ENCODE peak calls at places on chromosome 12, in nine cellular contexts. W is ovary; B is Caco-2; A is lower lobe of right lung; C is AG09309; S is adrenal gland; K is left lung; H is adipocyte; Y is CD8-positive, alpha-beta memory T cell. N is an unnamed sample.

GRCh38 chr12:57738661-57739237 is at the start of gene AGAP2:
- DNase-seq in W (no peak), B (no peak), A (no peak), C (no peak), S (no peak), K (no peak), H (no peak), Y (no peak), N (no peak)

GRCh38 chr12:5391638-5392037 is 40.3 kb upstream of the NTF3 start:
- DNase-seq in W (no peak), B (peak), A (no peak), C (peak), S (no peak), K (no peak), H (no peak), Y (no peak), N (no peak)

GRCh38 chr12:12600659-12601058 is 11.0 kb upstream of the CREBL2 start:
- DNase-seq in W (peak), B (no peak), A (peak), C (no peak), S (peak), K (no peak), H (no peak), Y (no peak), N (no peak)

GRCh38 chr12:27549231-27549800 is 25.3 kb downstream of the PPFIBP1 start:
- DNase-seq in W (no peak), B (no peak), A (no peak), C (no peak), S (no peak), K (no peak), H (peak), Y (no peak), N (peak)

GRCh38 chr12:29073631-29074239 is 75.3 kb upstream of the FAR2 start:
- DNase-seq in W (no peak), B (peak), A (no peak), C (peak), S (no peak), K (no peak), H (peak), Y (peak), N (peak)

GRCh38 chr12:93098077-93098476 is 169.0 kb upstream of the EEA1 start:
- DNase-seq in W (peak), B (peak), A (peak), C (no peak), S (peak), K (no peak), H (peak), Y (peak), N (peak)

GRCh38 chr12:56377989-56378316 is 15.3 kb upstream of the APOF start:
- DNase-seq in W (no peak), B (no peak), A (no peak), C (no peak), S (no peak), K (no peak), H (no peak), Y (no peak), N (no peak)

GRCh38 chr12:25553083-25553482 is at the start of gene LMNTD1:
- DNase-seq in W (no peak), B (no peak), A (no peak), C (peak), S (no peak), K (no peak), H (peak), Y (no peak), N (peak)

GRCh38 chr12:116434155-116435065 is 124.8 kb upstream of the MAP1LC3B2 start:
- DNase-seq in W (peak), B (peak), A (peak), C (peak), S (peak), K (peak), H (peak), Y (no peak), N (peak)

GRCh38 chr12:94909609-94910008 is 93.9 kb downstream of the NDUFA12 start:
- DNase-seq in W (no peak), B (no peak), A (no peak), C (no peak), S (no peak), K (no peak), H (no peak), Y (no peak), N (no peak)

GRCh38 chr12:124633269-124633953 is 66.0 kb upstream of the NCOR2 start:
- DNase-seq in W (no peak), B (peak), A (no peak), C (no peak), S (no peak), K (no peak), H (peak), Y (no peak), N (no peak)

GRCh38 chr12:102483466-102483865 is 3.1 kb upstream of the IGF1 start:
- DNase-seq in W (no peak), B (no peak), A (no peak), C (no peak), S (no peak), K (no peak), H (no peak), Y (no peak), N (no peak)

GRCh38 chr12:57456145-57456700 is 1.1 kb downstream of the INHBE start:
- DNase-seq in W (no peak), B (peak), A (no peak), C (no peak), S (no peak), K (no peak), H (peak), Y (peak), N (peak)

GRCh38 chr12:51814311-51815088 is 34.0 kb downstream of the FIGNL2 start:
- DNase-seq in W (peak), B (peak), A (peak), C (peak), S (peak), K (peak), H (peak), Y (peak), N (peak)

GRCh38 chr12:28550757-28551381 is 360.6 kb downstream of the CCDC91 start:
- DNase-seq in W (no peak), B (no peak), A (no peak), C (peak), S (no peak), K (no peak), H (peak), Y (no peak), N (peak)

GRCh38 chr12:11836282-11836963 is 186.9 kb downstream of the ETV6 start:
- DNase-seq in W (no peak), B (no peak), A (peak), C (no peak), S (peak), K (peak), H (no peak), Y (peak), N (no peak)

GRCh38 chr12:130953783-130954543 is at the start of gene ADGRD1:
- DNase-seq in W (peak), B (peak), A (peak), C (no peak), S (no peak), K (peak), H (peak), Y (no peak), N (no peak)

GRCh38 chr12:106527356-106527755 is 55.4 kb upstream of the RFX4 start:
- DNase-seq in W (no peak), B (no peak), A (no peak), C (no peak), S (no peak), K (no peak), H (no peak), Y (no peak), N (no peak)

GRCh38 chr12:76896274-76896673 is 17.5 kb upstream of the CSRP2 start:
- DNase-seq in W (no peak), B (no peak), A (no peak), C (no peak), S (no peak), K (no peak), H (no peak), Y (no peak), N (no peak)

GRCh38 chr12:111420494-111420893 is 14.8 kb downstream of the SH2B3 start:
- DNase-seq in W (no peak), B (no peak), A (no peak), C (no peak), S (no peak), K (no peak), H (no peak), Y (no peak), N (no peak)

GRCh38 chr12:120930032-120930431 is 25.9 kb upstream of the SPPL3 start:
- DNase-seq in W (no peak), B (no peak), A (no peak), C (no peak), S (no peak), K (no peak), H (no peak), Y (no peak), N (no peak)

GRCh38 chr12:116133609-116134214 is 143.8 kb downstream of the MED13L start:
- DNase-seq in W (no peak), B (no peak), A (no peak), C (no peak), S (no peak), K (no peak), H (no peak), Y (no peak), N (peak)

GRCh38 chr12:117208206-117208605 is 17.9 kb upstream of the FBXO21 start:
- DNase-seq in W (no peak), B (no peak), A (no peak), C (no peak), S (no peak), K (no peak), H (no peak), Y (no peak), N (no peak)

GRCh38 chr12:31874961-31875608 is 84.1 kb upstream of the RESF1 start:
- DNase-seq in W (peak), B (no peak), A (peak), C (peak), S (peak), K (peak), H (peak), Y (peak), N (peak)

GRCh38 chr12:50508420-50508819 is 3.6 kb downstream of the DIP2B start:
- DNase-seq in W (no peak), B (no peak), A (no peak), C (no peak), S (no peak), K (no peak), H (no peak), Y (no peak), N (no peak)

GRCh38 chr12:106769078-106769477 is 5.4 kb upstream of the RIC8B start:
- DNase-seq in W (no peak), B (peak), A (no peak), C (no peak), S (no peak), K (no peak), H (no peak), Y (no peak), N (peak)

DNA sequence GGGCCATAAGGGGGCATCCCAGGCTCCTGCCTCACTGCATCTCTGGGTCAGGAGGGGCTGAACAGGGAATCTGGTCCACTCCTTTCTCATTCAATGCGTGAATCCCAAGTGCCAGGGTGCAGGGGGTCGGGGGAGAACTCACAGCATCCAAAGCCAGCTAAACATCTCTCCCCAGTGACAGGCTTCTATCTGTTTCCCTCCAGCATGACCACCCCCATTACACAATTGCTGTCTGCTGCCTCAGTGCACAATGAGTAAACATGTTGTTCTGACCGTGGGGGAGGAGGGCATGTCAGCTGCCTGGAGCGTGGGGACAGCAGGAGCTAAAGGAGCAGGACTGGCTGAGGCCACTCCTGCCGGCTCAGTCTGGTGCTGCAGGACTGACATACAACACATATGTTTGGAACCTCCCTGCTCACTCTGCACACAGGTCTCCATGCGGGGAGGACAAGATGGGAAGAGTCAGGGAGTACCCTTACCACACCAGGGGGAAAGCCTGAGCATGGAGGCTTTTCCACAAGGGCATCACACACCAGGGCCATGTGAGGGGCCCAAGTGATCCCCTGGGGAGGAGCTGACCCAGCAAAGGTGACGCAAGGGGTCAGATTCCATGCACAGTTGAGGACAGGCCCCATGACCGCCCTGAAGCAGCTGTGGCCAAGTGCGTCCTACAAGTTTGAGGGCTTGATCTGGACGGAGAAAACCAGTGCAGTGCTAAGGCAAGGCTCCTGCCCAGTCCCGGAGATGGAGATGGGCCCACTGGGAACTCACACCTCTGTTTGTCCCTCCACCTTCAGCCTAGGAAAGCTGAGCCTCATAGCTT is 1.4 kb downstream of the TNS2 start:
- DNase-seq in W (peak), B (peak), A (no peak), C (no peak), S (peak), K (peak), H (peak), Y (no peak), N (no peak)
- H3K4me3 ChIP-seq in W (peak), B (no peak), A (peak), C (peak), S (peak), K (peak), H (peak), Y (no peak), N (peak)

DNA sequence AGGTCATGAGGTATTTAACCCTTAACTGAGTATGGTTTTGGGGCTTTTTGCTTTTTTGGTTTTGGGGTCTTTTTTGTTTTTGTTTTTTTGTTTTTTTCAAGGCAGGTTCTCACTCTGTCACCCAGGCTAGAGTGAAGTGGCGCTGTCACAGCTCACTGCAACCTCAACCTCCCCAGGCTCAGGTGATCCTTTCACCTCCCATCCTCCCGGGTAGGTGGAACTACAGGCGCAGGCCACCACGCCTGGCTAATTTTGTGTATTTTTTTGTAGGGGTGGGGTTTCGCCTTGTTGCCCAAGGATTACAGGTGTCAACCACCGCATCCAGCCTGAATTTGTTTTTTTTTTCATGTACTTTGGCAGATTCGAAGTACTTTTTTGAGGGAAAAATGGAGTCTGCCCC is 19.9 kb downstream of the RAP1B start:
- DNase-seq in W (no peak), B (no peak), A (no peak), C (no peak), S (no peak), K (no peak), H (no peak), Y (no peak), N (no peak)
- H3K4me3 ChIP-seq in W (no peak), B (no peak), A (no peak), C (no peak), S (no peak), K (no peak), H (no peak), Y (no peak), N (no peak)

GRCh38 chr12:4269279-4269991 is 4.1 kb upstream of the CCND2 start:
- DNase-seq in W (peak), B (peak), A (peak), C (no peak), S (peak), K (peak), H (peak), Y (peak), N (peak)

GRCh38 chr12:4266990-4267389 is 6.6 kb upstream of the CCND2 start:
- DNase-seq in W (no peak), B (no peak), A (no peak), C (no peak), S (no peak), K (no peak), H (no peak), Y (no peak), N (no peak)

GRCh38 chr12:4268549-4269181 is 4.9 kb upstream of the CCND2 start:
- DNase-seq in W (no peak), B (no peak), A (no peak), C (no peak), S (no peak), K (no peak), H (peak), Y (peak), N (no peak)

GRCh38 chr12:4270016-4270669 is 3.4 kb upstream of the CCND2 start:
- DNase-seq in W (no peak), B (no peak), A (no peak), C (no peak), S (peak), K (peak), H (no peak), Y (peak), N (no peak)

DNA sequence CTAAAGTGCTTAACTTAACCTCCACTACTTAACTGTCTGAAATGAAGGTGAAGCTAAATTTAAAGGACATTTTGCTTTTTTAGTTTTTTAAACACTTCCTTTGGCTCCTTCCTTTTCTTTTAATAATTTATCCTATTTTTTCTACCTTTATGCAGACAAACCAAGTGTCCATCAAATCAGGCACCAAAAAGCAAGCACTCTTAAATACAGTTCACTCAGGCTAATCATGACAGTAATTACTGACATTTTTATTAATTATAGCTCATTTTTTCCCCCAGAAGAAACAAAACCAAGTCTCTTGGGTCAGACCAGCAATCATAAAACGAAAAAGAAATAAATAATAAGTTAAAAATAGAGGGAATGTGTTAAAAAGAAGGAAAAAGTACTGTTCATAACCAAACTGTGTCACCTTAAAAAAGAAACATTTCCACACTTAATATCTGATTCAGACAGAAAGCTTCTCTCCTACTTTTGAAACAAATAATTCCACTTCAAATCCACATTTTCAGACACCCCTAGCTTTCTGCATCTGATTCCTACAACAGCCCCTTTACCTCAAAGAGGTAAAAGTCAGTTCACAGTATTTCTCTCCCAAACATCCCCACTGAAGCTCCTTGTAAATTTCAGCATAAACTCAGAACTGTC is 5.5 kb upstream of the CCND2 start:
- DNase-seq in W (no peak), B (no peak), A (no peak), C (no peak), S (no peak), K (no peak), H (peak), Y (no peak), N (no peak)
- H3K4me3 ChIP-seq in W (no peak), B (no peak), A (peak), C (no peak), S (no peak), K (no peak), H (peak), Y (peak), N (no peak)

GRCh38 chr12:10718279-10718821 is 4.8 kb downstream of the YBX3 start:
- DNase-seq in W (no peak), B (no peak), A (no peak), C (peak), S (no peak), K (no peak), H (peak), Y (no peak), N (peak)

GRCh38 chr12:10717410-10717809 is 5.7 kb downstream of the YBX3 start:
- DNase-seq in W (no peak), B (no peak), A (no peak), C (no peak), S (no peak), K (no peak), H (peak), Y (no peak), N (peak)

GRCh38 chr12:10715491-10715890 is 7.6 kb downstream of the YBX3 start:
- DNase-seq in W (no peak), B (no peak), A (no peak), C (no peak), S (no peak), K (no peak), H (no peak), Y (peak), N (no peak)

GRCh38 chr12:10716704-10717315 is 6.3 kb downstream of the YBX3 start:
- DNase-seq in W (peak), B (peak), A (peak), C (peak), S (peak), K (no peak), H (peak), Y (no peak), N (peak)

DNA sequence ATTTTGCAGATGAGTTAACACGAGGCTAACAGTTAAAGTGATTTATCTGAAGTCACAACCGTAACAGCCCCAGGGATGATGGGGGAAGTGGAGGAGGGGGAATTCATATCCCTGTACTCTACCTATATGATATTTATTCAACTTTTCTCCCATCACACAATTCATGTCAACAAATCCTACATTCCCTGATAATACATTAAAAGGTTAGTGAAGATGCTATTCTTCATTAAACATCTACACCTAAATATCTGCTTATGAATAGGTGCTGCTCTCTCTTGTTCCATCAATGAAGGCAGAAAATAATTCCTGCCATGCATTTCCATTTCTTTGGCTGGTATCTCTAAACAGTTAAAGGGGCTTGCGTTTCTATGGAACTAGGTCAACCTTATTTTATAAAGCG is 6.8 kb downstream of the YBX3 start:
- DNase-seq in W (no peak), B (no peak), A (no peak), C (no peak), S (no peak), K (no peak), H (no peak), Y (no peak), N (no peak)
- H3K4me3 ChIP-seq in W (no peak), B (no peak), A (no peak), C (peak), S (no peak), K (no peak), H (peak), Y (no peak), N (no peak)

GRCh38 chr12:24039113-24039525 is 89.6 kb upstream of the SOX5 start:
- DNase-seq in W (no peak), B (no peak), A (no peak), C (peak), S (no peak), K (no peak), H (no peak), Y (no peak), N (peak)

GRCh38 chr12:24034894-24035293 is 85.4 kb upstream of the SOX5 start:
- DNase-seq in W (no peak), B (no peak), A (no peak), C (no peak), S (no peak), K (no peak), H (no peak), Y (no peak), N (no peak)

GRCh38 chr12:24036438-24037204 is 87.2 kb upstream of the SOX5 start:
- DNase-seq in W (no peak), B (peak), A (no peak), C (no peak), S (no peak), K (no peak), H (no peak), Y (no peak), N (no peak)

GRCh38 chr12:24038211-24038997 is 88.9 kb upstream of the SOX5 start:
- DNase-seq in W (no peak), B (no peak), A (no peak), C (no peak), S (no peak), K (no peak), H (no peak), Y (no peak), N (no peak)

DNA sequence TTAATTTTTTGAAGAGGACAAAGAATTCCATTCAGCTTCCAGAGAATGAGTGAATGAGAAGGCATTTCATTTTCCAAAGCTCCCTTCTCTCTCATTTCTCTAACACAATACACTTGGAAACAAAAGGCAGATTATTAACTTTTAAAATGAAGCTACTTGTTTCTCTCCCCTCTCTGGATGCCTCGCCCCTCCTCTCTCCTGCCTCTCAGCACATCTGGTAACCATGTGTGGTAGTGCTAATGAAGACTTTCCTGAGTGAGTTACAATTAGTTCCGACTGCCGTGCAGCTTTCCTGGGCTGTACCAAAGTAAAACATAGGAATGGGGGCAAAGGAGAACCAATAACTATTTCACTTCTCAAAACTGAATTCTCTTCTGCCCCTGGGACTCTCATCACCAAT is 84.7 kb upstream of the SOX5 start:
- DNase-seq in W (no peak), B (no peak), A (no peak), C (no peak), S (no peak), K (no peak), H (no peak), Y (no peak), N (peak)
- H3K4me3 ChIP-seq in W (no peak), B (no peak), A (no peak), C (no peak), S (no peak), K (no peak), H (no peak), Y (no peak), N (no peak)

N was measured in astrocyte of the spinal cord.